ENCODE peak calls at places on chromosomes 7 and 10, in nine cellular contexts. C, N, B, I, F, G, L, Q and T are unnamed samples.

GRCh38 chr7:100435401-100436304 is 644 bp downstream of the PPP1R35 start:
- DNase-seq in B (peak), N (peak), L (no peak), G (peak), I (no peak), F (no peak), C (peak), Q (peak), T (peak)

GRCh38 chr10:29955308-29955935 is 104.0 kb downstream of the JCAD start:
- DNase-seq in L (no peak), I (no peak), C (no peak), B (no peak), N (no peak), Q (no peak), G (peak), F (no peak), T (no peak)

GRCh38 chr10:4708123-4708759 is 117.8 kb upstream of the AKR1E2 start:
- DNase-seq in L (no peak), Q (no peak), I (peak), B (no peak), F (no peak), N (no peak), C (no peak), G (no peak), T (no peak)

GRCh38 chr10:126729314-126729871 is 58.9 kb upstream of the C10orf90 start:
- DNase-seq in L (no peak), Q (no peak), B (no peak), F (no peak), C (no peak), I (no peak), N (no peak), G (no peak), T (no peak)

GRCh38 chr7:141699860-141700259 is 2.1 kb downstream of the DENND11 start:
- DNase-seq in L (no peak), I (no peak), B (no peak), F (no peak), N (no peak), G (no peak), Q (no peak), C (no peak), T (no peak)

GRCh38 chr7:73557397-73558257 is at the start of gene BCL7B:
- DNase-seq in F (peak), B (peak), L (peak), I (peak), N (peak), C (peak), G (peak), Q (peak), T (peak)

GRCh38 chr7:116710764-116711452 is 38.9 kb downstream of the MET start:
- DNase-seq in F (no peak), I (peak), B (no peak), N (no peak), L (no peak), C (no peak), Q (no peak), G (no peak), T (no peak)

GRCh38 chr7:45687185-45687560 is 113.0 kb downstream of the ADCY1 start:
- DNase-seq in B (no peak), G (no peak), L (no peak), F (no peak), I (no peak), Q (no peak), N (no peak), C (no peak), T (no peak)

GRCh38 chr7:46160861-46161260 is 239.8 kb upstream of the IGFBP3 start:
- DNase-seq in L (no peak), B (no peak), Q (no peak), G (peak), I (no peak), N (no peak), F (no peak), C (peak), T (no peak)

GRCh38 chr10:76453997-76454396 is 1022.6 kb downstream of the LRMDA start:
- DNase-seq in F (no peak), N (no peak), I (no peak), L (no peak), Q (no peak), C (no peak), G (no peak), B (no peak), T (no peak)

GRCh38 chr10:130994191-130994590 is 317.3 kb downstream of the TCERG1L start:
- DNase-seq in L (no peak), B (no peak), N (no peak), G (no peak), I (no peak), Q (no peak), F (no peak), C (no peak), T (no peak)

GRCh38 chr7:129948338-129948737 is 4.4 kb downstream of the UBE2H start:
- DNase-seq in N (peak), C (no peak), Q (no peak), F (no peak), B (no peak), G (no peak), L (no peak), I (no peak), T (no peak)

GRCh38 chr7:149881328-149882263 is 7.8 kb downstream of the ATP6V0E2 start:
- DNase-seq in C (no peak), L (no peak), B (no peak), G (no peak), Q (no peak), F (no peak), N (no peak), I (no peak), T (no peak)

GRCh38 chr10:101783736-101784118 is 481 bp upstream of the NPM3 start:
- DNase-seq in F (no peak), G (no peak), C (no peak), N (no peak), I (no peak), B (no peak), Q (no peak), L (no peak), T (no peak)

GRCh38 chr7:18529213-18529612 is 33.7 kb downstream of the HDAC9 start:
- DNase-seq in F (no peak), G (no peak), B (no peak), N (no peak), Q (no peak), C (no peak), I (no peak), L (no peak), T (no peak)

GRCh38 chr10:78214931-78215330 is 181.3 kb downstream of the RPS24 start:
- DNase-seq in Q (no peak), G (no peak), N (no peak), I (no peak), B (no peak), F (no peak), C (no peak), L (no peak), T (no peak)

GRCh38 chr7:106217089-106217542 is 67.7 kb downstream of the NAMPT start:
- DNase-seq in N (peak), L (peak), Q (no peak), I (no peak), B (peak), C (no peak), F (peak), G (peak), T (peak)

GRCh38 chr10:126049741-126050140 is 153.4 kb downstream of the FANK1 start:
- DNase-seq in N (no peak), I (no peak), B (no peak), C (no peak), G (no peak), L (no peak), F (no peak), Q (no peak), T (no peak)

GRCh38 chr10:102389894-102390293 is 5.6 kb upstream of the NFKB2 start:
- DNase-seq in Q (no peak), N (no peak), F (no peak), L (no peak), C (no peak), B (no peak), G (no peak), I (no peak), T (no peak)

GRCh38 chr10:14032406-14032998 is 298.2 kb downstream of the FRMD4A start:
- DNase-seq in N (no peak), I (no peak), B (no peak), Q (no peak), C (peak), F (no peak), G (peak), L (no peak), T (no peak)

GRCh38 chr10:18079665-18080295 is 60.4 kb upstream of the CACNB2 start:
- DNase-seq in Q (no peak), G (no peak), F (no peak), C (no peak), B (no peak), I (no peak), N (no peak), L (no peak), T (no peak)

GRCh38 chr10:97095701-97096300 is 90.0 kb downstream of the SLIT1 start:
- DNase-seq in Q (no peak), G (no peak), I (no peak), F (no peak), N (no peak), B (no peak), C (no peak), L (no peak), T (no peak)

GRCh38 chr10:133276100-133276434 is 601 bp downstream of the ADAM8 start:
- DNase-seq in B (no peak), C (no peak), I (no peak), F (no peak), Q (no peak), G (no peak), L (no peak), N (no peak), T (no peak)

GRCh38 chr7:953547-954327 is 743 bp downstream of the ADAP1 start:
- DNase-seq in B (no peak), N (peak), I (peak), Q (peak), L (peak), G (no peak), F (no peak), C (peak), T (peak)

GRCh38 chr10:21531164-21531563 is 2.9 kb upstream of the MLLT10 start:
- DNase-seq in F (no peak), C (no peak), B (no peak), Q (no peak), L (no peak), I (no peak), G (no peak), N (no peak), T (no peak)

DNA sequence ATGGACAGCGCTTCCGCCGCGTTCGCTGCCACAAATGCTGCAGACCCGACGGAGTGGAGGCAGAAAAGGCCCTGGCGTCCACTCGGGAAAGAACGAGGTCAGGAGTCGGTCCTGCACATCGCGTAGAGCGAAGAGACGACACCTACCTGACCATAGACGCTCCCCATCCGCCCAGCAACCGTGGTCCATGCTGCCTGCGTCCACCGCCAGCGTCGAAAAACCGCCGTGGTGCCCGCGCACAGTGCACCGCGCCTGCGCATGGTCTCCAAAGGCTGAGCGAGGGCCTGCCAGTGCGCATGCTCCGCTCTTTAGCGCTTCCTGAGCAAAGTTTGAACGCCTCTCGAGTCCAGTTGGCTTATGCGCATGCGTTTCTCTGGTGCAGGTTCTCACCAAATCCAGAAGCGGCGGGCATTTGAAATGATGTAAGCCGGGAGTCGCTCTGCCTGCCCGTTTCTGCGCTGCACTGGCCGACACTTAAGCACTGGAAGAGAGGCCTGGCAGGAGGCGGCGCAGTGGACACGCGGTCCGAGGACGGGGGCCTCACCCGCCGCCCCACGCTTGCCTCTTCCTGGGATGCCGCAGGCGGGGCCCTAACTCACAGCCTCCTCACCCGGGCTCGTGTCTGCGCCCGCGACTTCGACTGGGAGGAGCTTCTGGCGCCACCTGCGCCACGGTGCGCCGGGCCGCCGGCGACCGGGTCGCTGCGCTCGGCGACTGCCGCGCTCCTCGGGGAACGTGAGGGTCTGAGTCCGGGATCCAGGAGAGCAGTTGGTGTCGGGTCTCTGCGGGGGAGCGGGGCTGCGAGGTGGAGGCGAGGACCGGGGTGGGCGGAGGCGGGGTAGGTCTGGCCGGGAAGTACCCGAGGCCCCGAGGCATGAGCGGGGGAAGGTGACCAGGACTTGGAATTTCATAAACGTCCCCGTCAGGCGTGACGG is at the start of gene FAM24B:
- DNase-seq in N (peak), L (peak), G (no peak), F (peak), I (peak), C (peak), B (peak), Q (peak), T (peak)
- TF ChIP-seq POLR2A in N (no peak), L (peak), G (no peak), F (no peak), I (peak), C (no peak), B (no peak), Q (no peak), T (peak)

GRCh38 chr10:70232155-70232858 is 922 bp downstream of the PPA1 start:
- DNase-seq in L (peak), B (peak), Q (no peak), N (peak), C (peak), G (peak), F (peak), I (peak), T (peak)
- TF ChIP-seq POLR2A in L (no peak), B (peak), Q (no peak), N (peak), C (peak), G (peak), F (no peak), I (peak), T (peak)

DNA sequence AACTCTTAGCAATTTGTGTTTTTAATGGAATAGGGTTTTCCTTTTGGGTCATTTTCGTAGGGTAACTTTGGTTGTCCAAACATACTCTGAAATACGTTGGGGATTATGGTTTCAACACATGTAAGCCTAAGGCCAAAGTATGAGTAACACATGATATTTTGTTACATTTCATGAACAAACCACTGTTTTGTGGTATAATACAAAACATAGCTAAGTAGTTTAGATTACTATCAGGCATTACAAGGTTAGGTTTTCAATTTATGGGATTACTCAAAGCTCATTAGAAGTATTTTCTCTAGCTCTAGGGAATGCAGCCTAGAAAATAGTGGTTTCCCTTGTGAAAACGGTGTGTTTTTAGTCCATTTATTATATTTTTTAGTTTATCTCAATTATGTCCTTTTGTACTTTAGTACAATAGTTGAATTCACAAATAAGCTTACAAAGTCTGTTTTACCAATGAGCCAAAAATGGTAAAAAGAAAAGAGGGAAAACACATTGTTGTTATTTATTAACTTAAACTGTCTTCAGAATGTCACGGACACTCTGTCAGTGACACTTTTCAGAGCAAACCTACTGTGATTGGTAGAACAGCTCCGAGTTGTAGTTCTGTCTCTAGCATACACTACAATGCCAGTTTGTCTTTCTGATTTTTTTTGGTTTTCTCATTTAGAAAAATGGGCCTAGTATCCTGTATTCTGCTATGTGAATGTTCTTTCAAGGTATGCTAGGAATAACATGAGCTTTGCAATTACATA is 473.7 kb downstream of the SUGCT start:
- DNase-seq in F (no peak), B (no peak), Q (no peak), N (no peak), G (no peak), I (no peak), C (no peak), L (no peak), T (no peak)
- TF ChIP-seq POLR2A in F (no peak), B (no peak), Q (no peak), N (no peak), G (no peak), I (no peak), C (no peak), L (no peak), T (no peak)

DNA sequence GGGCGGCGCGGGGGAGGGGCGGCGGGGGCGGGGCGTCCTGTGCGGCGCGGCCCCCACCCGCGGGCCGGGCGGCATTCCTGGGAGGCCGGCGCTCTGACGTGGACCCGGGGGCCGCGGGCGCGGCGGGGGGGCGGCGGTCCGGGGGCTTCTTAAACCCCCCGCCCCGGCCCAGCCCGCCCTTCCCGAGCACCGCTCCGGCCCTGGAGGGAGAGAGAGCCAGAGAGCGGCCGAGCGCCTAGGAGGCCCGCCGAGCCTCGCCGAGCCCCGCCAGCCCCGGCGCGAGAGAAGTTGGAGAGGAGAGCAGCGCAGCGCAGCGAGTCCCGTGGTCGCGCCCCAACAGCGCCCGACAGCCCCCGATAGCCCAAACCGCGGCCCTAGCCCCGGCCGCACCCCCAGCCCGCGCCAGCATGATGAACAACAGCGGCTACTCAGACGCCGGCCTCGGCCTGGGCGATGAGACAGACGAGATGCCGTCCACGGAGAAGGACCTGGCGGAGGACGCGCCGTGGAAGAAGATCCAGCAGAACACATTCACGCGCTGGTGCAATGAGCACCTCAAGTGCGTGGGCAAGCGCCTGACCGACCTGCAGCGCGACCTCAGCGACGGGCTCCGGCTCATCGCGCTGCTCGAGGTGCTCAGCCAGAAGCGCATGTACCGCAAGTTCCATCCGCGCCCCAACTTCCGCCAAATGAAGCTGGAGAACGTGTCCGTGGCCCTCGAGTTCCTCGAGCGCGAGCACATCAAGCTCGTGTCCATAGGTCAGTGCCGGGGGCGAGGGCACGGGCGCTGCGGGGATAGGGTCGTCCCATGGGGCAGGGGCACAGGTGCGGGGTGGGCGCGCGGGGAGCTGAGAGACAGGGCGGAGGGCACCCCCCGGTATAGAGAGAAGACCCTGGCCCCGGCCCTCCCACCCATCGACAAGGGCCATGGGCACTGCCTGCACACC is at the start of gene FLNC:
- DNase-seq in B (peak), F (peak), N (peak), Q (no peak), C (peak), G (peak), I (no peak), L (no peak), T (peak)
- TF ChIP-seq POLR2A in B (no peak), F (peak), N (peak), Q (no peak), C (no peak), G (peak), I (no peak), L (no peak), T (peak)

GRCh38 chr7:48089415-48089975 is 430 bp downstream of the UPP1 start:
- DNase-seq in Q (no peak), C (peak), B (peak), N (peak), L (no peak), G (peak), I (no peak), F (peak), T (peak)

GRCh38 chr7:48085942-48086341 is 3.1 kb upstream of the UPP1 start:
- DNase-seq in B (no peak), N (no peak), F (no peak), L (no peak), Q (no peak), I (no peak), G (no peak), C (no peak), T (no peak)

GRCh38 chr7:48087349-48087748 is 1.7 kb upstream of the UPP1 start:
- DNase-seq in N (no peak), I (no peak), Q (no peak), C (no peak), G (no peak), B (no peak), F (no peak), L (no peak), T (no peak)

GRCh38 chr7:48090095-48090805 is 1.2 kb downstream of the UPP1 start:
- DNase-seq in C (peak), F (peak), L (no peak), I (no peak), G (peak), Q (no peak), N (peak), B (peak), T (peak)

DNA sequence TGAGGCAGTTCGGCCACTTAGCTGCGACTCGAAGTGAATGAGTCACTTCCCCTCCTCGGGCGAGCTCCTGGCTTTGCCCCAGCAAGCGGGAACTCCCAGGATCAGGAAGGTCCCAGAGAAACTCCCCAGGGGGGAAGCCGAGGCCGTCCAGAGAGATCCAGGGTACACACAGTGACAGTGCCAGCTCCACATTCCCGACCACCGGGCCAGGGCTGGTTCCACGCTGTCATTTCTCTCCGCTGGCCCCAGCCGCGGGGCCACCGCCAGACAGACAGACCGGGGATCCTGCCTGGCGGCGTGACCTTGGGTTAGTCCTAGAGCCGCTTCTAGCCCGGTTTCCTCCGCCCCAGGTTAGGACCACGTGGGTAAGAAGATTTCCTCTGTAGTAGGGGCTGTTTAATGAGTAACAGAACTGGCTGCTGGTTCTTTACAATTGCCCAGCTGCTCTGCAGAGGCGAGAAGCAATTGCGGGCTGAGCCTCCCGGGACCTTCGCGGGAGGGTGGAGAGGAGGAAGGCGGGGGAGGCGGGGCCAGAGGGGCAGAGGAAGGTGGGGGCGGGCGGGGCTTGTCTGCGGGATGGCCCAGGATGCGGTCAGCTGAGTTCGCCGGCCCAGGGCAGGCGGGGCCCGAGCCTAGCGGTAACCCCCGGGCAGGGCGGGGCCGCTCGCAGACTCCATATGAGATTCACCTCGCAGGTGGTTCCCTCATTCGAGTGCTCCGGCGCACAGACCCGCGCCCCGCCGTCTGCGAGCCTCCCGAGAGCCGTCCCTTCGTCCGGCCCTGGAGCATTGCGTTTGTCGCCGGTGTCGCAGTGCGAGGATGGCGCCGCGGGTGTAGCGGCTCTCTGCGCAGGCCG is at the start of gene UPP1:
- DNase-seq in I (peak), F (peak), N (peak), L (peak), Q (peak), G (peak), B (peak), C (peak), T (peak)
- TF ChIP-seq POLR2A in I (peak), F (peak), N (peak), L (peak), Q (no peak), G (peak), B (no peak), C (peak), T (peak)